ENCODE peak calls at places on chromosomes 6 and 20, in five cellular contexts. B is upper lobe of left lung, C is suprapubic skin, Q is esophagus muscularis mucosa, D is sigmoid colon. E is an unnamed sample.

GRCh38 chr6:31400467-31401289 is 2.7 kb upstream of the MICA start:
- DNase-seq in B (peak), C (peak), Q (peak), D (peak), E (peak)

GRCh38 chr6:120675886-120676285 is 658.4 kb downstream of the TBC1D32 start:
- DNase-seq in B (no peak), C (no peak), Q (no peak), D (no peak), E (no peak)

GRCh38 chr6:82385961-82386360 is 22.3 kb downstream of the TPBG start:
- DNase-seq in B (no peak), C (no peak), Q (no peak), D (no peak), E (no peak)

GRCh38 chr20:53826597-53827291 is 233.1 kb upstream of the ZNF217 start:
- DNase-seq in B (peak), C (no peak), Q (no peak), D (no peak), E (no peak)

GRCh38 chr6:46329568-46329967 is 158.8 kb upstream of the ENPP5 start:
- DNase-seq in B (no peak), C (no peak), Q (no peak), D (no peak), E (no peak)

GRCh38 chr6:3977875-3978711 is 100.8 kb downstream of the FAM217A start:
- DNase-seq in B (no peak), C (no peak), Q (no peak), D (peak), E (peak)

GRCh38 chr20:18837710-18838109 is 24.1 kb downstream of the SCP2D1 start:
- DNase-seq in B (no peak), C (no peak), Q (no peak), D (no peak), E (no peak)

GRCh38 chr20:4065405-4065841 is 50.1 kb upstream of the RNF24 start:
- DNase-seq in B (no peak), C (no peak), Q (no peak), D (no peak), E (no peak)

GRCh38 chr20:33850159-33850558 is 39.0 kb downstream of the CHMP4B start:
- DNase-seq in B (no peak), C (no peak), Q (no peak), D (no peak), E (no peak)

GRCh38 chr6:148242180-148242579 is 100.5 kb upstream of the SASH1 start:
- DNase-seq in B (no peak), C (no peak), Q (peak), D (no peak), E (no peak)

GRCh38 chr20:433300-433975 is 25.3 kb downstream of the RBCK1 start:
- DNase-seq in B (no peak), C (no peak), Q (no peak), D (no peak), E (no peak)

GRCh38 chr20:436476-436875 is 25.9 kb downstream of the TBC1D20 start:
- DNase-seq in B (no peak), C (no peak), Q (no peak), D (no peak), E (no peak)

GRCh38 chr20:434221-434620 is 26.1 kb downstream of the RBCK1 start:
- DNase-seq in B (no peak), C (no peak), Q (no peak), D (no peak), E (no peak)

GRCh38 chr20:435558-435957 is 26.8 kb downstream of the TBC1D20 start:
- DNase-seq in B (no peak), C (no peak), Q (no peak), D (no peak), E (no peak)

GRCh38 chr20:434661-435419 is 26.7 kb downstream of the RBCK1 start:
- DNase-seq in B (no peak), C (no peak), Q (no peak), D (no peak), E (no peak)
- TF ChIP-seq POLR2AphosphoS5 in B (no peak), C (no peak), Q (no peak), D (no peak), E (no peak)

GRCh38 chr20:49987868-49988690 is 5.3 kb downstream of the SNAI1 start:
- DNase-seq in B (no peak), C (no peak), Q (no peak), D (no peak), E (no peak)
- H3K4me3 ChIP-seq in B (no peak), C (no peak), Q (no peak), D (no peak), E (no peak)

DNA sequence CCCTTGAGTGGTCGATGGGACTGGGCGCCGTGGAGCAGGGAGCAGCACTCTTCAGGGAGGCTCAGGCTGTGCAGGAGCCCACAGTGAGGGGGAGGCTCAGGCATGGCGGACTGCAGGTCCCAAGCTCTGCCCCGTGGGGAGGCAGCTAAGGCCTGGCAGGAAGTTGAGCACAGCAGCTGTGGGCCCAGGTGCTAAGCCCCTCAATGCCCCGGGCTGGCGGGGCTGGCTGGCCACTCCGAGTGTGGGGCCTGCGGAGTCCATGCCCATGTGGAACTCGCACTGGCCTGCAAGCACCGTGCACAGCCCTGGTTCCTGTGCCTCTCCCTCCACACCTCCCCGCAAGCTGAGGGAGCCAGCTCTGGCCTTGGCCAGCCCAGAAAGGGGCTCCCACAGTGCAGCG is 948.4 kb upstream of the EYS start:
- DNase-seq in B (no peak), C (no peak), Q (no peak), D (no peak), E (no peak)
- TF ChIP-seq EP300 in B (no peak), C (no peak), Q (no peak), D (no peak), E (no peak)

DNA sequence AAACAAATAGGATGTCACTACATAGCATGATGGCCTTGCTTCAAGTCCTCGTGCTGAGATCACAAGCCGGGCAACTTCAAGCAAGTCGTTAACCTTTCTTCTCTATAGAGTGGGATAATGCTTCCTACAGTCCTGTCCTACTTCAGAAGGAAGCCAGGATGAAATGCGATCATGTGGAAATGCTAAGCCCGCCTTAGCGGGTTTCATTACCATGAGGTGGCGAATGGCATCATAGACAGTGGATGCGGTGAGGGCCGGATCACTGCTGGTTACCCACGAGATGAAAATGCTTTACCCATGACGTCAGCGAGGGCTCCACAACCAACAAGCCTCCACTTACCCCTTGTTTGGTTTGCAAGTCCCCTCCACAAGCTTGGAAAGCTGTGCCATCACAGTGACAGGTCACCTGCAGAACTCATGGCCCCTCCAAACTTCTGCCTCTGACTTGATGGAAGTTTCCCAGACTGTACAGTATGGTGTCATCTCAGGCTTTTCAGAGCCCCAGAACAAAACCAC is 206.4 kb downstream of the TBXT start:
- DNase-seq in B (no peak), C (no peak), Q (no peak), D (no peak), E (no peak)
- TF ChIP-seq POLR2AphosphoS5 in B (no peak), C (no peak), Q (no peak), D (no peak), E (no peak)

GRCh38 chr20:57772349-57772964 is 62.6 kb upstream of the PMEPA1 start:
- DNase-seq in B (no peak), C (peak), Q (no peak), D (peak), E (no peak)
- H3K4me3 ChIP-seq in B (no peak), C (no peak), Q (no peak), D (no peak), E (no peak)

DNA sequence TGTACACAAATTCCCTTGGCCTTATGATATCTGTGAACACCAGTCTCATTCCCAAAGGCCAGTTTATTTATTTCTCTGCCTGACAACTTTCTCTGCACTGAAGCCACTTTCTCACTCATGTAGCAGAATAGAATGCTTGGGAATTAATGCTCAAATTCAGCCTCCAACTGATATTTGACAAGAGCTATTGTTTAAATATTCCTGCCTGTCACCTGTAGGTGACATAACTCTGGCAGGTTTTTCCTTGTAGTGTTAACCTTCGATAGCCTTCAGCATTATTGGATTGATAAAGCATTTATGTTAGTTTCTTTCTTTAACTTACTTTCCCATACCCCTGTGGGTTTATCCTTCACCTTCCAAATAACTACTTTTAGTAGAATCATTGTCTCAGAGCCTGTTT is 1183.2 kb upstream of the ADGRB3 start:
- DNase-seq in B (no peak), C (no peak), Q (no peak), D (no peak), E (no peak)
- TF ChIP-seq EP300 in B (no peak), C (no peak), Q (no peak), D (no peak), E (no peak)

GRCh38 chr6:29947292-29947980 is 5.1 kb downstream of the HLA-A start:
- DNase-seq in B (no peak), C (no peak), Q (no peak), D (no peak), E (no peak)

GRCh38 chr6:29945421-29945820 is 3.1 kb downstream of the HLA-A start:
- DNase-seq in B (no peak), C (no peak), Q (no peak), D (no peak), E (no peak)

GRCh38 chr6:29946787-29947186 is 4.5 kb downstream of the HLA-A start:
- DNase-seq in B (no peak), C (no peak), Q (no peak), D (no peak), E (no peak)

GRCh38 chr6:29948277-29948676 is 5.9 kb downstream of the HLA-A start:
- DNase-seq in B (no peak), C (no peak), Q (no peak), D (no peak), E (no peak)

DNA sequence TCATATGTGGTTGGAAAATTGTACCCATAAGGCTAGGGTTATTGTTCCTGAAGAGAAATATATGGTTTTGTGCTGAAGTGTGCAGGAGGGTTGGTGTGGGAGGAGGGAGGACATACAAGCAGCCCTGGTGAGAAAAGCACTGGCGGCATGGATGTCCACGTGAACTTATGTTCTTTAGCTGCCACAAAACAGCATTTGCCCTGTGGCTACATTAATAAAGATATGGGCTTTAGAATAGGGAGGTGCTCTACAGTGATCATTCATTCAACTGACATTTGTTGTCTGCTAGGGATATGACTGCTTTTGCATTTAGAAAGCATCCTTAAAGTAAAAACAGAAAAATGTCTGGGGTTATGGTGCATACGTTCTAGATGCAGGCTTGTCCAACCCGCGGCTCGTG is 4.0 kb downstream of the HLA-A start:
- DNase-seq in B (no peak), C (no peak), Q (no peak), D (no peak), E (no peak)
- TF ChIP-seq POLR2AphosphoS5 in B (no peak), C (no peak), Q (no peak), D (no peak), E (no peak)

DNA sequence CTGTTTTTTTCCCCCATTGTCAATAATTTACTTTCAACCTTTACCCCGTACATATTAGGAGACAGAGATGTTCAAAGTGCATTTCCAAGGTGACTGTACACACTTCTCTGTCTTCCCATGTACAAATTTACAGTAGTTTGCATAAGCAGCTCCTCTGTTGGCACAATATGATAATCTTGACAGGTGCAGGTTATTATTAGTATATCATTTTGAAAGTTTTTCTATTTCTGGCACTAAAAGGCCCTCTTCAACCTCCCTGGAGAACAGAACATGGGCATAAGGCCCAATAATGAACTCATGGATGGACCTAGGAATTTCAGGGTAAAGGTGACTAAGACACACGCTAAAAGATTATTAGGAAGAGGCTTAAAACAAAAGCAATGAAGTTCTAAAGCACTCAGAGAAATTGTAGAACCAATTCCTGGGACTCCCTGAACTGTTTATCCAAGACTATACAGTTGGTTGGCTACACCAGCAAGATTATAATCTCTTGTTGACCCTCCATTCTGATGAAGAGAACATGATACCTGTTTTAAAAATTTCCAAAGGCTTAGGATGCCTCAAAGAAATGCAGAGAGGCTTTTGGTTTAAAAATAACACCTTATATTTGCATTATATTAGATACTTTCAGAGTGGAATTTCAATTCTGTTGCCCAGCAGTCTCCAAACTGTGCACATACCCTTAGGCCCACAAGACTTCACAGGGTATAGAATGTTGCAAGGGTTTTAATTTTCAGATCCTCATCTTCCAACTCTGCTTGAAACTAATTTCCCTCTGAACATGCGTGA is 1.1 kb downstream of the AIG1 start:
- DNase-seq in B (no peak), C (no peak), Q (no peak), D (no peak), E (no peak)
- H3K4me3 ChIP-seq in B (no peak), C (peak), Q (peak), D (peak), E (no peak)

DNA sequence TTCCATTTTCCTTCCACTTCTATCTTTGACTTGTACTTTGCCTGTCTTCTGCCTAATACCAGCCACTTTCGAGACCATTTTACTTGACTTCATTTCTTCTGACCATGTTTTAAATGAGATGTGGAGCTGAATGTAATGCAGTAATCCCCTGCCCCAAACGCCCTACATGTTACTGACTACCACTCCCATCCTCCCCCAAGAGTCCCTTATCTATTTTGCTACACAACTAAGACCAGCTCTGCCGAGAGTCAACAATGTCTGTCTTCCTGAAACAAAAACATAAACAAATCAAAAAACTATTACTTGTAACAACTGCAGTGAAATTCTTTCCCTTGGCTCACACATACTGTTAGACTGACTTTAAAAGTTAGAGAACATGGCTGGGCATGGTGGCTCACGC is 27.1 kb upstream of the KIAA1586 start:
- DNase-seq in B (no peak), C (no peak), Q (no peak), D (no peak), E (no peak)
- TF ChIP-seq EP300 in B (no peak), C (no peak), Q (no peak), D (no peak), E (no peak)